ENCODE peak calls at places on chromosomes 1 and 21, in six cellular contexts. One of them, this sample, is unnamed.

GRCh38 chr1:219505886-219506285 is 107.0 kb downstream of the ZC3H11B start:
- DNase-seq in fibroblast of lung: peak
- DNase-seq in endodermal cell: no peak
- DNase-seq in PC-3: peak
- DNase-seq in Karpas-422: no peak
- DNase-seq in DND-41: no peak
- DNase-seq in this sample: no peak

GRCh38 chr1:233113713-233114028 is 163.3 kb downstream of the NTPCR start:
- DNase-seq in PC-3: no peak
- DNase-seq in DND-41: no peak
- DNase-seq in endodermal cell: peak
- DNase-seq in fibroblast of lung: no peak
- DNase-seq in Karpas-422: no peak
- DNase-seq in this sample: no peak

GRCh38 chr1:87150143-87150542 is 178.5 kb upstream of the LMO4 start:
- DNase-seq in Karpas-422: no peak
- DNase-seq in fibroblast of lung: no peak
- DNase-seq in endodermal cell: no peak
- DNase-seq in DND-41: no peak
- DNase-seq in PC-3: no peak
- DNase-seq in this sample: no peak

GRCh38 chr1:198663996-198664789 is 25.4 kb downstream of the PTPRC start:
- DNase-seq in fibroblast of lung: no peak
- DNase-seq in PC-3: no peak
- DNase-seq in Karpas-422: peak
- DNase-seq in DND-41: no peak
- DNase-seq in endodermal cell: no peak
- DNase-seq in this sample: no peak

GRCh38 chr1:184685116-184685515 is 69.5 kb downstream of the EDEM3 start:
- DNase-seq in PC-3: no peak
- DNase-seq in endodermal cell: no peak
- DNase-seq in DND-41: no peak
- DNase-seq in fibroblast of lung: no peak
- DNase-seq in Karpas-422: peak
- DNase-seq in this sample: no peak

GRCh38 chr1:228463559-228464455 is 23.4 kb upstream of the RNF187 start:
- DNase-seq in DND-41: no peak
- DNase-seq in fibroblast of lung: no peak
- DNase-seq in PC-3: no peak
- DNase-seq in endodermal cell: peak
- DNase-seq in Karpas-422: no peak
- DNase-seq in this sample: peak

GRCh38 chr1:23111600-23112535 is 56.8 kb downstream of the LUZP1 start:
- DNase-seq in PC-3: no peak
- DNase-seq in fibroblast of lung: no peak
- DNase-seq in Karpas-422: no peak
- DNase-seq in DND-41: no peak
- DNase-seq in endodermal cell: no peak
- DNase-seq in this sample: no peak

GRCh38 chr1:116424863-116425262 is 51.8 kb downstream of the ATP1A1 start:
- DNase-seq in Karpas-422: no peak
- DNase-seq in fibroblast of lung: no peak
- DNase-seq in endodermal cell: no peak
- DNase-seq in DND-41: no peak
- DNase-seq in PC-3: no peak
- DNase-seq in this sample: no peak

GRCh38 chr1:192453360-192454045 is 122.1 kb upstream of the RGS1 start:
- DNase-seq in endodermal cell: no peak
- DNase-seq in Karpas-422: no peak
- DNase-seq in PC-3: no peak
- DNase-seq in DND-41: no peak
- DNase-seq in fibroblast of lung: peak
- DNase-seq in this sample: no peak

GRCh38 chr1:98342556-98342955 is 319.0 kb upstream of the SNX7 start:
- DNase-seq in Karpas-422: no peak
- DNase-seq in endodermal cell: no peak
- DNase-seq in DND-41: no peak
- DNase-seq in fibroblast of lung: peak
- DNase-seq in PC-3: no peak
- DNase-seq in this sample: no peak

GRCh38 chr21:38853421-38853919 is 47.7 kb downstream of the ETS2 start:
- DNase-seq in Karpas-422: peak
- DNase-seq in DND-41: peak
- DNase-seq in PC-3: peak
- DNase-seq in fibroblast of lung: peak
- DNase-seq in endodermal cell: no peak
- DNase-seq in this sample: peak

GRCh38 chr1:93658188-93658587 is 23.4 kb downstream of the BCAR3 start:
- DNase-seq in DND-41: no peak
- DNase-seq in PC-3: peak
- DNase-seq in fibroblast of lung: peak
- DNase-seq in Karpas-422: no peak
- DNase-seq in endodermal cell: no peak
- DNase-seq in this sample: no peak

GRCh38 chr1:93661829-93662474 is 19.7 kb downstream of the BCAR3 start:
- DNase-seq in DND-41: no peak
- DNase-seq in endodermal cell: no peak
- DNase-seq in Karpas-422: no peak
- DNase-seq in fibroblast of lung: peak
- DNase-seq in PC-3: peak
- DNase-seq in this sample: no peak

GRCh38 chr1:93662481-93663190 is 19.0 kb downstream of the BCAR3 start:
- DNase-seq in fibroblast of lung: peak
- DNase-seq in Karpas-422: no peak
- DNase-seq in DND-41: no peak
- DNase-seq in PC-3: no peak
- DNase-seq in endodermal cell: no peak
- DNase-seq in this sample: no peak

GRCh38 chr1:93663191-93663614 is 18.4 kb downstream of the BCAR3 start:
- DNase-seq in Karpas-422: no peak
- DNase-seq in PC-3: no peak
- DNase-seq in endodermal cell: no peak
- DNase-seq in DND-41: no peak
- DNase-seq in fibroblast of lung: no peak
- DNase-seq in this sample: no peak

DNA sequence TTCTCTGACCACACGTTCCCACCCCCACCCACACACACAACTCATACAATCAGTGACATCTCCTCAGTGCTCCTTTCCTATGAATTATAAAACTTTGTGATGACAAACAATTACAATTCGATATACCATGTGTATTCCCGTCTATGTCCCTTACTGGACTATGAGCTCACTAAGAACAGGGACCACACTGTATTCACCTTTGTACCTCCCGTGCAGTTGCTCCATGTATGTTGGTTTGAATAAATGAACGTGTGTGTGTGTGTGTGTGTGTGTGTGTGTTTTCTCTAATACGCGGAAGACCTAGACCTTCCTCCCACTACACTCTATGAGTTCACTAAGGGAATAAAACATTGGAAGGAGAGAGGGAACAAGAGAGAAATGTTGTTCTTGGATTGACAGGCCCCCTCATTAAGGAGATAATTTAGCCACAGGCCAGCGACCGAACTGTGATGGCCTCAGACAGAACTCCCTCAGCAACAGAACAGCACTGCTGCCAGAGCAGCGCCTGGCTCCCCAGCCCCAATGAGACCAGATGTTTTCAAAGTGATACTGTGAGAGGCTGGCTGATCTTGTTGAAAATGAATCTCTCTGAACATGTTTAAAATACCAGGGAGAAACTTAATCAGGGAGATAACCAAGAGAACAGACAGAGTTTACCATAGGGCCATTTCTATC is 21.7 kb downstream of the BCAR3 start:
- DNase-seq in fibroblast of lung: peak
- DNase-seq in Karpas-422: no peak
- DNase-seq in PC-3: no peak
- DNase-seq in endodermal cell: no peak
- DNase-seq in DND-41: no peak
- DNase-seq in this sample: no peak
- H3K27ac ChIP-seq in fibroblast of lung: no peak
- H3K27ac ChIP-seq in Karpas-422: no peak
- H3K27ac ChIP-seq in PC-3: peak
- H3K27ac ChIP-seq in endodermal cell: no peak
- H3K27ac ChIP-seq in DND-41: no peak
- H3K27ac ChIP-seq in this sample: no peak

GRCh38 chr1:21634481-21635137 is 34.5 kb downstream of the RAP1GAP start:
- DNase-seq in DND-41: no peak
- DNase-seq in fibroblast of lung: no peak
- DNase-seq in Karpas-422: no peak
- DNase-seq in PC-3: no peak
- DNase-seq in endodermal cell: no peak
- DNase-seq in this sample: no peak

GRCh38 chr1:21631944-21632887 is 36.9 kb downstream of the RAP1GAP start:
- DNase-seq in Karpas-422: no peak
- DNase-seq in fibroblast of lung: peak
- DNase-seq in PC-3: no peak
- DNase-seq in DND-41: peak
- DNase-seq in endodermal cell: no peak
- DNase-seq in this sample: no peak

GRCh38 chr1:21633141-21633755 is 35.9 kb downstream of the RAP1GAP start:
- DNase-seq in Karpas-422: no peak
- DNase-seq in fibroblast of lung: no peak
- DNase-seq in endodermal cell: no peak
- DNase-seq in PC-3: no peak
- DNase-seq in DND-41: no peak
- DNase-seq in this sample: no peak

GRCh38 chr1:21635138-21635535 is 34.0 kb downstream of the RAP1GAP start:
- DNase-seq in fibroblast of lung: peak
- DNase-seq in Karpas-422: no peak
- DNase-seq in PC-3: no peak
- DNase-seq in DND-41: no peak
- DNase-seq in endodermal cell: no peak
- DNase-seq in this sample: no peak

GRCh38 chr1:21633992-21634475 is 35.1 kb downstream of the RAP1GAP start:
- DNase-seq in Karpas-422: no peak
- DNase-seq in fibroblast of lung: no peak
- DNase-seq in endodermal cell: no peak
- DNase-seq in DND-41: no peak
- DNase-seq in PC-3: no peak
- DNase-seq in this sample: no peak
- H3K9ac ChIP-seq in Karpas-422: no peak
- H3K9ac ChIP-seq in fibroblast of lung: no peak
- H3K9ac ChIP-seq in endodermal cell: no peak
- H3K9ac ChIP-seq in DND-41: no peak
- H3K9ac ChIP-seq in PC-3: no peak
- H3K9ac ChIP-seq in this sample: no peak

DNA sequence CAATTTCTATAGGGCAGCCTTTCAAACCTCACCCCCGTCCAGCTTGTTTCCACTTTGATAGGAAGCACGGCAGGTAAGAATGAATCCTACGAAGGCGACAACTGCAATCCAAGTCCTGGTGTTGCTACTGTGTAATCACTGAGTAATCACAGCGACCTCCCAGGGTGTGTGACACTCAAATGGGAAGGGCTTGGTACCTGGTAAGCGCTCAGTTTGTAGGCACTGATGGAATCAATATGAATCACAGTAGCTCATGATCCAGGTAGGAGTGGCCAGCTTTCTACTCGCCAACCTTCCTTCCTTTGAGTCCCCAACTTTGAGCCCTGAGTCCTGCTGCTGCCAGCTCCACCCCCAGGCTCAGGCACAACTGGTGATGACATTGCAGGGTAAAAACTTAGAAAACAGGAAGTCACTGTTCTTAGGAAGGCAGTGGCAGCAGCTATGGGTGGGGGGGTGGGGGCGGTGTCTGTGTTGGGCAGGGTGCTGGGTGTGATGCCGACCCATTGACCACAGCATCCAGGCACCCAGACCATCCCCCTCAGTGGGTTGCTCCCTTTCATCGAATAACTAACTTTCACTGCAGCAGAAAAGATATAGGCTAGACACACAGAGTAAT is 70.7 kb downstream of the CD247 start:
- DNase-seq in endodermal cell: peak
- DNase-seq in DND-41: peak
- DNase-seq in Karpas-422: peak
- DNase-seq in PC-3: peak
- DNase-seq in fibroblast of lung: no peak
- DNase-seq in this sample: no peak
- H3K27ac ChIP-seq in endodermal cell: no peak
- H3K27ac ChIP-seq in DND-41: peak
- H3K27ac ChIP-seq in Karpas-422: no peak
- H3K27ac ChIP-seq in PC-3: peak
- H3K27ac ChIP-seq in fibroblast of lung: no peak
- H3K27ac ChIP-seq in this sample: no peak

GRCh38 chr1:101245575-101245927 is 8.7 kb downstream of the S1PR1 start:
- DNase-seq in DND-41: no peak
- DNase-seq in PC-3: no peak
- DNase-seq in Karpas-422: no peak
- DNase-seq in fibroblast of lung: no peak
- DNase-seq in endodermal cell: no peak
- DNase-seq in this sample: no peak

GRCh38 chr1:101250219-101250618 is 13.4 kb downstream of the S1PR1 start:
- DNase-seq in PC-3: no peak
- DNase-seq in fibroblast of lung: no peak
- DNase-seq in endodermal cell: no peak
- DNase-seq in Karpas-422: peak
- DNase-seq in DND-41: no peak
- DNase-seq in this sample: no peak

GRCh38 chr1:101250656-101251272 is 13.9 kb downstream of the S1PR1 start:
- DNase-seq in Karpas-422: no peak
- DNase-seq in DND-41: no peak
- DNase-seq in fibroblast of lung: no peak
- DNase-seq in endodermal cell: no peak
- DNase-seq in PC-3: no peak
- DNase-seq in this sample: no peak

GRCh38 chr1:101244842-101245574 is 8.2 kb downstream of the S1PR1 start:
- DNase-seq in endodermal cell: no peak
- DNase-seq in Karpas-422: no peak
- DNase-seq in fibroblast of lung: no peak
- DNase-seq in PC-3: peak
- DNase-seq in DND-41: no peak
- DNase-seq in this sample: no peak

DNA sequence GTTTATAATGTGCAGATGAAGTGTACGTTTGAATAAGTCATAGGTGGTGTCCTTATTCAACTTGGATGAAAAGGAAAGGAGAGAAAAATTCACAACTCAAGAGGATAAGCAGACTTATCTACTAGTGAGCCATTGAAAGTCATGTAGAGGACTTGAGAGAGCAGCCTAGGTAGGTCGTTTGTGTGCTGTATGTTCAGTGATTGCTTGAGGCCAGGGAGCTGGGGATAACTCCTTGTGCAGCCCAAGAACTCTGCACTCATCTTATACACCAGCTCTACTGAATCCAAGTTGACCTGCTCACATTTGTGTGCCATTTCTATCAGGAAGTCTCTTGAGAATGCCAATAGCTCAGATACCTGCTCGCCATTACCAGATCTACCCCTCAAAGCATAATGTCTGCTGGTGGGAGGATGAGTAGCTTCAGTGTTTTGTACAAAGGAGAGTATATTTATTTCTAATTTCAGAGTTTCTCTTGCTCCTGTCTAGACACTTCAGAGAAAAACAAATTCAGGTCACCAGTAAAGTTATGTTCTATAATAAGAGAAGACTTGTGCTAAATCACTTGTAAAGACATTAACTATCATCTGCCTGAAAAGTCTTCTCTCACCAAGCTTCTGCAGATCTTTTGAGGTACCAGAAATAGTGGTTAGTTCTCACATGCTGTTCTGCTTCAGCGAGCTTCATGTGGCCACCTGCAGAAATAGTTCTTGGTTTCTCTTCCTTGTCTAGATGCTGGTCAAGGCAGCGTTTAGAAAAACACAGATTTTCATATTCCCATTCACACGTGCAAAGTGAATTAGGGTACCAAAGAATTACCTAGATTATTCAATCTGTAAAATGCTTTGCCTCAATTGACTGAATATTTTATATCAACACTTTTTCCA is 10.8 kb downstream of the S1PR1 start:
- DNase-seq in DND-41: no peak
- DNase-seq in PC-3: no peak
- DNase-seq in Karpas-422: peak
- DNase-seq in endodermal cell: no peak
- DNase-seq in fibroblast of lung: no peak
- DNase-seq in this sample: no peak
- H3K9ac ChIP-seq in DND-41: no peak
- H3K9ac ChIP-seq in PC-3: no peak
- H3K9ac ChIP-seq in Karpas-422: no peak
- H3K9ac ChIP-seq in endodermal cell: no peak
- H3K9ac ChIP-seq in fibroblast of lung: no peak
- H3K9ac ChIP-seq in this sample: no peak

This sample was measured in kidney.